ENCODE peak calls at places on chromosomes 7 and 10, in four cellular contexts. Q is upper lobe of left lung, R is GM12878, Z is K562. U is an unnamed sample.
A peak's percentile ranks its signal among the peaks of the same experiment; 100 is the strongest.

GRCh38 chr10:86545097-86545496 is 23.5 kb upstream of the WAPL start:
- ATAC-seq in Q (no peak), R (no peak), Z (no peak), U (no peak)

GRCh38 chr10:62916157-62916603 is 100.0 kb upstream of the EGR2 start:
- ATAC-seq in Q (peak; percentile 91), R (no peak), Z (no peak), U (peak; percentile 79)

GRCh38 chr10:59895629-59896116 is 10.7 kb downstream of the CCDC6 start:
- ATAC-seq in Q (no peak), R (no peak), Z (peak; percentile 87), U (no peak)

GRCh38 chr7:23246540-23246939 is at the start of gene GPNMB:
- ATAC-seq in Q (peak; percentile 85), R (no peak), Z (no peak), U (peak; percentile 75)

GRCh38 chr7:129095258-129095657 is 40.3 kb upstream of the TNPO3 start:
- ATAC-seq in Q (no peak), R (peak; percentile 76), Z (no peak), U (no peak)

GRCh38 chr10:77230194-77230593 is 407.4 kb downstream of the KCNMA1 start:
- ATAC-seq in Q (no peak), R (no peak), Z (no peak), U (no peak)

GRCh38 chr7:43764039-43764789 is 5.7 kb downstream of the BLVRA start:
- ATAC-seq in Q (peak; percentile 80), R (peak; percentile 86), Z (peak; percentile 77), U (peak; percentile 60)

GRCh38 chr7:139901840-139902370 is 72.8 kb downstream of the TBXAS1 start:
- ATAC-seq in Q (peak; percentile 63), R (no peak), Z (no peak), U (no peak)

GRCh38 chr10:122171270-122171669 is 99.8 kb upstream of the BTBD16 start:
- ATAC-seq in Q (no peak), R (no peak), Z (no peak), U (peak; percentile 49)

GRCh38 chr7:78265086-78265485 is 466.5 kb downstream of the PHTF2 start:
- ATAC-seq in Q (no peak), R (no peak), Z (no peak), U (no peak)

GRCh38 chr7:77383333-77383740 is 32.8 kb downstream of the GSAP start:
- ATAC-seq in Q (no peak), R (no peak), Z (no peak), U (no peak)

GRCh38 chr10:123687758-123688157 is 21.6 kb downstream of the GPR26 start:
- ATAC-seq in Q (no peak), R (peak; percentile 38), Z (peak; percentile 72), U (no peak)

GRCh38 chr7:23347682-23348180 is 48.6 kb downstream of the MALSU1 start:
- ATAC-seq in Q (peak; percentile 48), R (peak; percentile 21), Z (peak; percentile 91), U (no peak)

GRCh38 chr10:49010295-49010694 is 70.7 kb upstream of the LRRC18 start:
- ATAC-seq in Q (peak; percentile 39), R (no peak), Z (peak; percentile 48), U (no peak)

GRCh38 chr10:121043124-121043849 is 192.1 kb downstream of the WDR11 start:
- ATAC-seq in Q (no peak), R (no peak), Z (no peak), U (no peak)

GRCh38 chr7:88184848-88185304 is 35.0 kb downstream of the SRI start:
- ATAC-seq in Q (no peak), R (peak; percentile 98), Z (peak; percentile 92), U (no peak)

GRCh38 chr7:128244861-128245260 is 3.8 kb downstream of the LEP start:
- ATAC-seq in Q (no peak), R (no peak), Z (no peak), U (no peak)

GRCh38 chr10:23686722-23687121 is 247.8 kb downstream of the OTUD1 start:
- ATAC-seq in Q (no peak), R (no peak), Z (no peak), U (no peak)

GRCh38 chr10:95601116-95601719 is 40.0 kb upstream of the SORBS1 start:
- ATAC-seq in Q (peak; percentile 94), R (peak; percentile 94), Z (peak; percentile 96), U (peak; percentile 84)

GRCh38 chr7:90720970-90721768 is 125.0 kb downstream of the CDK14 start:
- ATAC-seq in Q (peak; percentile 60), R (peak; percentile 59), Z (no peak), U (peak; percentile 79)

GRCh38 chr10:106213493-106213892 is 951.0 kb downstream of the SORCS1 start:
- ATAC-seq in Q (no peak), R (no peak), Z (no peak), U (no peak)

GRCh38 chr10:130992802-130993523 is 318.6 kb downstream of the TCERG1L start:
- ATAC-seq in Q (no peak), R (no peak), Z (no peak), U (no peak)

GRCh38 chr7:116339564-116339963 is 129.2 kb downstream of the TES start:
- ATAC-seq in Q (no peak), R (no peak), Z (peak; percentile 34), U (no peak)

GRCh38 chr10:43076311-43076875 is 476 bp upstream of the RET start:
- ATAC-seq in Q (no peak), R (no peak), Z (peak; percentile 18), U (no peak)

GRCh38 chr7:81013036-81013435 is 94.2 kb upstream of the SEMA3C start:
- ATAC-seq in Q (peak; percentile 64), R (no peak), Z (no peak), U (peak; percentile 69)

GRCh38 chr10:8600192-8600591 is 545.7 kb downstream of the GATA3 start:
- ATAC-seq in Q (no peak), R (no peak), Z (no peak), U (no peak)

GRCh38 chr10:519055-519715 is 170.3 kb downstream of the DIP2C start:
- ATAC-seq in Q (no peak), R (no peak), Z (no peak), U (no peak)

GRCh38 chr10:517236-517635 is 172.2 kb downstream of the DIP2C start:
- ATAC-seq in Q (no peak), R (no peak), Z (no peak), U (no peak)

GRCh38 chr10:515674-516073 is 173.8 kb downstream of the DIP2C start:
- ATAC-seq in Q (no peak), R (peak; percentile 50), Z (no peak), U (no peak)

GRCh38 chr10:517872-518475 is 171.5 kb downstream of the DIP2C start:
- ATAC-seq in Q (no peak), R (no peak), Z (no peak), U (no peak)

DNA sequence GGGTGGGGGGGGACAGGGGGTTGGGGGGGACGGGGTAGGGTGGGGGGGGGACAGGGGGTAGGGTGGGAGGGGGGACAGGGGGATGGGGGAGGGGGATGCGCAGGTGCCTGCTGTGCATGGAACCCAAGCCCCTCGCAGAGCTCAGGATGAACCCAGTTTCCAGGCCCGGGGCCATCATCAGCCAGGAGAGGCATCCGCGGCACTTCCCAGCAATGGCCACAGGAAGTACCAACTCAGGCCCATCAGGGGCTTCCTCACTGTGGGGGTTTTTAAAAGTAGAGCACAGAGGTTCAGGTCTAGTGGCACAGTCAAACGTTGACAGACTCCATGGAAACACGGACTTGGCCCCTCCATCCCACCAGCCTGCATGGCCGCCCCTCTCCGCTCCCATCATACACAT is 172.7 kb downstream of the DIP2C start:
- ATAC-seq in Q (no peak), R (no peak), Z (no peak), U (no peak)
- H3K4me1 ChIP-seq in Q (no peaks in the 10 kb centered on the region), R (peaks cover 11% of the 10 kb centered on the region), Z (peaks cover 3% of the 10 kb centered on the region), U (peaks cover 17% of the 10 kb centered on the region)

GRCh38 chr10:74827045-74827441 is 643 bp downstream of the KAT6B start:
- ATAC-seq in Q (no peak), R (peak; percentile 1), Z (no peak), U (no peak)
- TF ChIP-seq POLR2AphosphoS5 in Q (no peak), R (no peak), Z (no peak), U (no peak)

DNA sequence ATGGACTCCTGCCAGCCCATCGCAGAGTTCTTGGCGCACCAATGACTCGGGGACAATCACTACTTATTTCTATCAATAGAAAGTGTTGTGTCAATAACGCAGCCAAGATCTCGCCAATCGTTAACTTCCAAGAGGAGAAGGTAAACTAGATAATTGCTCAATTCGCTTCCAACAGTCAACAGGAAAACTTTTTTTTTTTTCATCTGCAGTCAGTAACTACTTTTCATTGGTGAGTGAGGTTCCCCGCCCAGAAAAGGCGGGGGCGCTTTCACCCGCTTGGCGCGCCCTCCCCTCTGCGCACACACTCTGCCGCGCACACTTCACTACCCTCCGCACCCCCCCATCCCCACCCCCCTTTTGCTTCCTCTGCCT is at the start of gene FEZF1:
- ATAC-seq in Q (peak; percentile 34), R (no peak), Z (no peak), U (no peak)
- H3K9me3 ChIP-seq in Q (no peaks in the 10 kb centered on the region), R (no peaks in the 10 kb centered on the region), Z (no peaks in the 10 kb centered on the region), U (no peaks in the 10 kb centered on the region)

GRCh38 chr7:130901209-130901783 is 167.3 kb upstream of the KLF14 start:
- ATAC-seq in Q (peak; percentile 64), R (no peak), Z (no peak), U (peak; percentile 70)
- H3K4me1 ChIP-seq in Q (peaks cover 85% of the 10 kb centered on the region), R (peaks cover 57% of the 10 kb centered on the region), Z (peaks cover 15% of the 10 kb centered on the region), U (peaks cover 7% of the 10 kb centered on the region)

GRCh38 chr10:79180619-79181221 is 112.0 kb downstream of the ZMIZ1 start:
- ATAC-seq in Q (peak; percentile 22), R (no peak), Z (no peak), U (no peak)

GRCh38 chr10:79182122-79182521 is 113.4 kb downstream of the ZMIZ1 start:
- ATAC-seq in Q (no peak), R (no peak), Z (no peak), U (no peak)

GRCh38 chr10:79181680-79182079 is 112.9 kb downstream of the ZMIZ1 start:
- ATAC-seq in Q (no peak), R (no peak), Z (no peak), U (no peak)

GRCh38 chr10:79179404-79180309 is 110.9 kb downstream of the ZMIZ1 start:
- ATAC-seq in Q (no peak), R (no peak), Z (no peak), U (no peak)

DNA sequence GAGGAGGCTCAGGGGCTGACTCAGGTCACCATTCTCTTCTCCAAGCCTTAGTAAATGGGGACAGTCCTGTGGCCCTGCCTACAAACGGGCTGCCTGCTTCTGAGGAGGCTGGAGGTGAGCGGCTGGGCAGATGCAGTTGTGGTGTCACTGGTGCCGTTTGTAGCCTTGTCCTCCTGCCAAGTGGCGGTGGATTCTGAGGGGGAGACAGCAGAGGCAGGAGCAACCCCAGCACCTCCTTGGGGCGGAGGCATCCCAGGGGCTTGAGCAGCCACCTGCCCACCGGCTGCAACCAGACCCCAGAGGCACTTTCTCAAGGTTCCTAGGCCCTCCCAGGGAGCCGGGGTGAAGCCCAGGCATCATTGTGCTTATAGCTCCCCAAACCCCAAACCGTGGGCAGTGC is 112.5 kb downstream of the ZMIZ1 start:
- ATAC-seq in Q (no peak), R (no peak), Z (no peak), U (no peak)
- TF ChIP-seq POLR2AphosphoS5 in Q (no peak), R (no peak), Z (no peak), U (no peak)

GRCh38 chr10:132763545-132763944 is 22.4 kb downstream of the NKX6-2 start:
- ATAC-seq in Q (no peak), R (no peak), Z (no peak), U (no peak)

GRCh38 chr10:132768346-132769248 is 17.4 kb downstream of the NKX6-2 start:
- ATAC-seq in Q (no peak), R (no peak), Z (no peak), U (no peak)

GRCh38 chr10:132764108-132764507 is 21.8 kb downstream of the NKX6-2 start:
- ATAC-seq in Q (no peak), R (no peak), Z (no peak), U (no peak)

GRCh38 chr10:132765435-132765834 is 20.5 kb downstream of the NKX6-2 start:
- ATAC-seq in Q (no peak), R (no peak), Z (no peak), U (no peak)

GRCh38 chr10:132766291-132766690 is 19.7 kb downstream of the NKX6-2 start:
- ATAC-seq in Q (no peak), R (no peak), Z (no peak), U (peak; percentile 5)
- H3K9me3 ChIP-seq in Q (no peaks in the 10 kb centered on the region), R (no peaks in the 10 kb centered on the region), Z (no peaks in the 10 kb centered on the region), U (no peaks in the 10 kb centered on the region)

U was measured in gastroesophageal sphincter.